ENCODE peak calls at places on chromosomes 4 and X, in five cellular contexts. A is neural progenitor cell, F is left lung, Q is breast epithelium, R is upper lobe of right lung. G is an unnamed sample.

GRCh38 chr4:140257461-140258305 is 103.7 kb upstream of the MAML3 start:
- DNase-seq in R (no peak), F (no peak), A (no peak), Q (no peak), G (no peak)

GRCh38 chrX:39508300-39508692 is 589.5 kb downstream of the BCOR start:
- DNase-seq in F (no peak), A (no peak), Q (no peak), R (no peak), G (no peak)

GRCh38 chr4:24693636-24694035 is 101.7 kb upstream of the SOD3 start:
- DNase-seq in A (no peak), R (no peak), F (no peak), Q (no peak), G (no peak)

GRCh38 chr4:142408003-142408441 is 438.1 kb downstream of the INPP4B start:
- DNase-seq in Q (no peak), R (no peak), A (no peak), F (no peak), G (no peak)

GRCh38 chrX:153611298-153612095 is 12.6 kb upstream of the CCNQ start:
- DNase-seq in F (no peak), Q (no peak), R (no peak), A (no peak), G (no peak)

GRCh38 chr4:124337874-124338273 is 374.7 kb downstream of the ANKRD50 start:
- DNase-seq in Q (no peak), A (no peak), F (no peak), R (no peak), G (no peak)

GRCh38 chrX:51641421-51642021 is 22.8 kb upstream of the CENPVL3 start:
- DNase-seq in R (no peak), A (peak; percentile 67), Q (no peak), F (no peak), G (no peak)

GRCh38 chrX:77743720-77744119 is 42.3 kb downstream of the ATRX start:
- DNase-seq in A (no peak), F (no peak), R (no peak), Q (no peak), G (no peak)

GRCh38 chr4:1766336-1767057 is 26.6 kb upstream of the FGFR3 start:
- DNase-seq in A (peak; percentile 74), Q (no peak), F (no peak), R (no peak), G (no peak)

GRCh38 chr4:154208424-154208823 is 283.2 kb downstream of the DCHS2 start:
- DNase-seq in R (no peak), F (no peak), Q (no peak), A (no peak), G (no peak)

GRCh38 chrX:20217279-20217678 is 49.4 kb downstream of the RPS6KA3 start:
- DNase-seq in R (no peak), F (no peak), Q (no peak), A (no peak), G (no peak)

GRCh38 chrX:116873678-116874077 is 410.9 kb upstream of the CT83 start:
- DNase-seq in Q (no peak), F (no peak), R (no peak), A (no peak), G (no peak)

GRCh38 chrX:11399481-11399880 is 106.3 kb downstream of the AMELX start:
- DNase-seq in F (no peak), Q (no peak), R (no peak), A (no peak), G (no peak)

GRCh38 chr4:153079824-153080486 is 124.3 kb upstream of the TRIM2 start:
- DNase-seq in A (no peak), Q (no peak), F (no peak), R (no peak), G (no peak)

GRCh38 chr4:132540797-132541196 is 608.3 kb upstream of the PCDH10 start:
- DNase-seq in A (no peak), R (no peak), F (no peak), Q (no peak), G (no peak)

GRCh38 chr4:188854451-188854850 is 715.2 kb downstream of the TRIML1 start:
- DNase-seq in A (no peak), F (no peak), Q (no peak), R (no peak), G (no peak)

GRCh38 chrX:45842207-45842900 is 641.7 kb upstream of the DIPK2B start:
- DNase-seq in R (no peak), F (no peak), A (no peak), Q (no peak), G (no peak)

GRCh38 chrX:133598596-133599334 is 183.5 kb upstream of the GPC4 start:
- DNase-seq in A (no peak), F (no peak), Q (no peak), R (no peak), G (no peak)

GRCh38 chr4:1872918-1873269 is 1.7 kb downstream of the NSD2 start:
- DNase-seq in A (no peak), R (no peak), F (no peak), Q (no peak), G (no peak)

GRCh38 chrX:110734894-110735541 is 60.6 kb downstream of the CHRDL1 start:
- DNase-seq in F (no peak), Q (no peak), A (peak; percentile 29), R (no peak), G (no peak)

GRCh38 chr4:94307231-94307840 is 35.3 kb downstream of the HPGDS start:
- DNase-seq in F (no peak), Q (no peak), A (no peak), R (no peak), G (no peak)

GRCh38 chrX:152632445-152633097 is 5.1 kb upstream of the GABRQ start:
- DNase-seq in Q (no peak), R (no peak), A (peak; percentile 42), F (no peak), G (peak; percentile 10)

GRCh38 chr4:172851534-172851933 is 317.1 kb upstream of the GALNT7 start:
- DNase-seq in F (no peak), Q (no peak), A (no peak), R (no peak), G (no peak)

GRCh38 chr4:155582971-155583437 is 83.6 kb upstream of the GUCY1A1 start:
- DNase-seq in A (no peak), R (no peak), Q (no peak), F (no peak), G (no peak)

GRCh38 chr4:156672924-156673323 is 298.7 kb downstream of the PDGFC start:
- DNase-seq in A (no peak), Q (no peak), F (no peak), R (no peak), G (no peak)

GRCh38 chr4:70902577-70903281 is 560 bp downstream of the MOB1B start:
- DNase-seq in Q (no peak), R (no peak), F (no peak), A (no peak), G (peak; percentile 15)

GRCh38 chrX:110320588-110320987 is 2.7 kb upstream of the AMMECR1 start:
- DNase-seq in Q (no peak), R (no peak), A (no peak), F (no peak), G (no peak)

GRCh38 chr4:22625301-22625700 is 67.4 kb upstream of the GBA3 start:
- DNase-seq in A (peak; percentile 27), Q (no peak), R (no peak), F (no peak), G (no peak)

GRCh38 chrX:39984191-39984956 is 113.4 kb downstream of the BCOR start:
- DNase-seq in A (no peak), R (no peak), F (no peak), Q (no peak), G (no peak)

GRCh38 chrX:134626434-134626833 is 31.8 kb downstream of the PLAC1 start:
- DNase-seq in R (no peak), F (no peak), A (no peak), Q (peak; percentile 57), G (peak; percentile 68)

GRCh38 chr4:8540072-8540471 is 40.1 kb upstream of the GPR78 start:
- DNase-seq in F (peak; percentile 61), Q (no peak), A (no peak), R (peak; percentile 40), G (no peak)

GRCh38 chr4:154009191-154009590 is 220.3 kb upstream of the SFRP2 start:
- DNase-seq in R (no peak), F (no peak), Q (no peak), A (no peak), G (no peak)

GRCh38 chr4:174362340-174362739 is 78.6 kb downstream of the CEP44 start:
- DNase-seq in F (no peak), A (no peak), R (no peak), Q (no peak), G (no peak)

DNA sequence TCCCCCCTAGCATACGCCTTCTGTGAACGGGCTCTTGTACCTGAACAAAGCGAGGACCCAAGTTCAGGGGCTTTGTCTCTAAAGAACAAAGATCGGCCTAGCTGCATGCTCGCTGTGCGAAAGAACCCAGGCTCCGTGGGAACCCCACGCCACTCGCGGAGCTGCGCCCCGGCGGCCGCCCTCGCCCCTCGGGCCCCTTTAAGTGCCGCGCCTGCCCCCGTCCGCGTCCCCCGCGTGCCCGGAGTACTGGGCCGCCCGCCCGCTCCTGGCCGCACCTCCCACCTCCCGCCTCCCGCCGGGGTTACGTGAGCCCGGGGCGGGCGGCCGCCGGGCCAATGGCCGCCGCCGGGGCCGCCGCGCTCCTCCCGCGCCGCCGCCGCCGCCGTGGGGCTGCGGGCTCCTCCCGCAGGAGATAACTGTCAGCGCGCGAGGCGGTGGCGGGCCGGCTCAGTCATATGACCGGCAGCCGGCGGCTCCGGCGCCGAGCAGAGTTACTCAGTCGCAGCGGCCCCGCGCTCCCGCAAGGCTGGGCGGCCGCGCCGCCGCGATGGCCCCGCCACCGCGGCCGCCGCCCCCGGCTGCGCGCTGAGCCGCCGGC is at the start of gene FNIP2:
- DNase-seq in A (peak; percentile 93), Q (peak; percentile 56), R (peak; percentile 92), F (peak; percentile 95), G (peak; percentile 72)
- H3K4me3 ChIP-seq in A (peak within 1 kb of the TSS; percentile 67), Q (peak within 1 kb of the TSS; percentile 80), R (peak within 1 kb of the TSS; percentile 85), F (peak within 1 kb of the TSS; percentile 66), G (peak within 1 kb of the TSS; percentile 79)

GRCh38 chr4:170849969-170850368 is 760.2 kb upstream of the AADAT start:
- DNase-seq in R (no peak), F (no peak), Q (no peak), A (no peak), G (no peak)
- H3K27ac ChIP-seq in R (no peak overlapping the region), F (no peak overlapping the region), Q (no peak overlapping the region), A (no peak overlapping the region), G (no peak overlapping the region)

DNA sequence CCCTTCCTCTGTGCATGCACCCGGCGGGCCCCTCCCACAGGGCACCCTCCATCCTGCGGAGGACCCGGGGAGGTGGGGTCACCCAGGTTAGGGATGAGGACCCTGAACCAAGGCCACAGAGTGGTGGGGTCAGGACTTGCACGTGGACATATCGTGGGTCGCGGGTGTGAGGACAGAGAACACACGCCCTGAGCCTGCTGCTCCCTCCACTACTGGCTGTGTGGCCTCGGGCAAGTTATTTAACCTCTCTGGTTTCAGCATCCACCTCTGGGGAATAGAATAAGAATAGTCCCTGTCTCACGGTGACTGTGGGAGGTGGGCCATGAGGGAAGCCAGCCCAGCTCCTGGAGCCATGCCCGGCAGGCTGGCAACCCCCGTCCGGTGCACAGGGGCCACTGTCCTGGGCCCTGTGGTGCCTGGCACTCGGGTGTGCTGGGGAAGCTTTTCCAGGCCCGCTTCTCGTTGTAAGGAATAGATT is 5.1 kb downstream of the PSAPL1 start:
- DNase-seq in A (no peak), Q (peak; percentile 39), R (peak; percentile 46), F (peak; percentile 54), G (no peak)
- H3K4me1 ChIP-seq in A (peaks cover 34% of the 10 kb centered on the region), Q (no peaks in the 10 kb centered on the region), R (no peaks in the 10 kb centered on the region), F (no peaks in the 10 kb centered on the region), G (no peaks in the 10 kb centered on the region)

DNA sequence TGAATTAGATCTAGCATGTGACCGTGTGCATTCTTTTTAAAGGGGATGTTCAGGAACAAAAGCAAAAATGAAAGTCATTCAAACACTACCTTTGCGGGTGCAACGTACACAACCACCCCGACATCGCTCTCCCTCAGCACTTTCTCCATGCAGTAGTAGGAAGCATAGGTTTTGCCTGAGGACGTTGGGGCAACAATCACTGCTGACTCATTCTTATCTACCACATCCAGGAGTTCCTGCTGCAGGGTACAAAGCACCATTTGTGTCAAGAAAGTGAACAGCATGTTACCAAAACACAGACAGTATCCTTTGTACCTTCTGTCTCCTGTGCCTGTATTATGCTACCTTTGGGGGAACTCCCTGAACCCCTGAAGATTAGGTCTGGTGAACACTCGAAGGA is 58.6 kb downstream of the DDX60L start:
- DNase-seq in Q (no peak), F (no peak), R (no peak), A (no peak), G (no peak)
- H3K4me3 ChIP-seq in Q (peak overlapping the region; percentile 32), F (no peak overlapping the region), R (no peak overlapping the region), A (no peak overlapping the region), G (no peak overlapping the region)